ENCODE peak calls at places on chromosome 15, in five cellular contexts. One of them, this sample, is unnamed.

GRCh38 chr15:49428392-49429095 is 5.5 kb downstream of the FGF7 start:
- DNase-seq in heart left ventricle: peak
- DNase-seq in body of pancreas: no peak
- DNase-seq in ovary: no peak
- DNase-seq in uterus: no peak
- DNase-seq in this sample: no peak

GRCh38 chr15:99976811-99977271 is 243.6 kb upstream of the LYSMD4 start:
- DNase-seq in ovary: no peak
- DNase-seq in body of pancreas: no peak
- DNase-seq in heart left ventricle: no peak
- DNase-seq in uterus: no peak
- DNase-seq in this sample: no peak

GRCh38 chr15:68696532-68697363 is 118.0 kb downstream of the CORO2B start:
- DNase-seq in body of pancreas: no peak
- DNase-seq in heart left ventricle: no peak
- DNase-seq in ovary: no peak
- DNase-seq in uterus: no peak
- DNase-seq in this sample: no peak

GRCh38 chr15:34182942-34183341 is 27.0 kb downstream of the KATNBL1 start:
- DNase-seq in ovary: no peak
- DNase-seq in uterus: no peak
- DNase-seq in heart left ventricle: no peak
- DNase-seq in body of pancreas: peak
- DNase-seq in this sample: no peak

GRCh38 chr15:31083394-31083790 is 18.1 kb downstream of the TRPM1 start:
- DNase-seq in ovary: no peak
- DNase-seq in body of pancreas: peak
- DNase-seq in uterus: no peak
- DNase-seq in heart left ventricle: no peak
- DNase-seq in this sample: no peak

GRCh38 chr15:51155906-51156305 is 61.2 kb upstream of the TNFAIP8L3 start:
- DNase-seq in uterus: no peak
- DNase-seq in ovary: no peak
- DNase-seq in body of pancreas: no peak
- DNase-seq in heart left ventricle: no peak
- DNase-seq in this sample: no peak

GRCh38 chr15:40481671-40482070 is 10.9 kb downstream of the CHST14 start:
- DNase-seq in body of pancreas: no peak
- DNase-seq in heart left ventricle: no peak
- DNase-seq in ovary: no peak
- DNase-seq in uterus: no peak
- DNase-seq in this sample: no peak

GRCh38 chr15:101250931-101251829 is 668 bp downstream of the CHSY1 start:
- DNase-seq in body of pancreas: peak
- DNase-seq in uterus: no peak
- DNase-seq in heart left ventricle: peak
- DNase-seq in ovary: no peak
- DNase-seq in this sample: no peak

GRCh38 chr15:60591491-60592385 is 112.8 kb upstream of the ICE2 start:
- DNase-seq in ovary: peak
- DNase-seq in heart left ventricle: peak
- DNase-seq in body of pancreas: peak
- DNase-seq in uterus: peak
- DNase-seq in this sample: peak

GRCh38 chr15:51267047-51267713 is 71.2 kb downstream of the CYP19A1 start:
- DNase-seq in body of pancreas: peak
- DNase-seq in uterus: no peak
- DNase-seq in heart left ventricle: peak
- DNase-seq in ovary: no peak
- DNase-seq in this sample: no peak

GRCh38 chr15:42919794-42920280 is 741 bp downstream of the TTBK2 start:
- DNase-seq in ovary: peak
- DNase-seq in heart left ventricle: no peak
- DNase-seq in uterus: no peak
- DNase-seq in body of pancreas: peak
- DNase-seq in this sample: no peak

GRCh38 chr15:66044837-66045236 is 175.5 kb downstream of the RAB11A start:
- DNase-seq in body of pancreas: no peak
- DNase-seq in uterus: no peak
- DNase-seq in heart left ventricle: no peak
- DNase-seq in ovary: no peak
- DNase-seq in this sample: no peak

GRCh38 chr15:44595246-44595645 is 58.3 kb downstream of the EIF3J start:
- DNase-seq in uterus: no peak
- DNase-seq in ovary: no peak
- DNase-seq in body of pancreas: no peak
- DNase-seq in heart left ventricle: no peak
- DNase-seq in this sample: no peak

GRCh38 chr15:96264351-96264798 is 66.1 kb upstream of the NR2F2 start:
- DNase-seq in uterus: peak
- DNase-seq in ovary: no peak
- DNase-seq in heart left ventricle: no peak
- DNase-seq in body of pancreas: peak
- DNase-seq in this sample: no peak

GRCh38 chr15:25846377-25846776 is 16.8 kb downstream of the ATP10A start:
- DNase-seq in uterus: no peak
- DNase-seq in body of pancreas: no peak
- DNase-seq in ovary: no peak
- DNase-seq in heart left ventricle: no peak
- DNase-seq in this sample: no peak

GRCh38 chr15:72315706-72316370 is 4.1 kb downstream of the CELF6 start:
- DNase-seq in body of pancreas: peak
- DNase-seq in uterus: no peak
- DNase-seq in ovary: no peak
- DNase-seq in heart left ventricle: no peak
- DNase-seq in this sample: no peak

DNA sequence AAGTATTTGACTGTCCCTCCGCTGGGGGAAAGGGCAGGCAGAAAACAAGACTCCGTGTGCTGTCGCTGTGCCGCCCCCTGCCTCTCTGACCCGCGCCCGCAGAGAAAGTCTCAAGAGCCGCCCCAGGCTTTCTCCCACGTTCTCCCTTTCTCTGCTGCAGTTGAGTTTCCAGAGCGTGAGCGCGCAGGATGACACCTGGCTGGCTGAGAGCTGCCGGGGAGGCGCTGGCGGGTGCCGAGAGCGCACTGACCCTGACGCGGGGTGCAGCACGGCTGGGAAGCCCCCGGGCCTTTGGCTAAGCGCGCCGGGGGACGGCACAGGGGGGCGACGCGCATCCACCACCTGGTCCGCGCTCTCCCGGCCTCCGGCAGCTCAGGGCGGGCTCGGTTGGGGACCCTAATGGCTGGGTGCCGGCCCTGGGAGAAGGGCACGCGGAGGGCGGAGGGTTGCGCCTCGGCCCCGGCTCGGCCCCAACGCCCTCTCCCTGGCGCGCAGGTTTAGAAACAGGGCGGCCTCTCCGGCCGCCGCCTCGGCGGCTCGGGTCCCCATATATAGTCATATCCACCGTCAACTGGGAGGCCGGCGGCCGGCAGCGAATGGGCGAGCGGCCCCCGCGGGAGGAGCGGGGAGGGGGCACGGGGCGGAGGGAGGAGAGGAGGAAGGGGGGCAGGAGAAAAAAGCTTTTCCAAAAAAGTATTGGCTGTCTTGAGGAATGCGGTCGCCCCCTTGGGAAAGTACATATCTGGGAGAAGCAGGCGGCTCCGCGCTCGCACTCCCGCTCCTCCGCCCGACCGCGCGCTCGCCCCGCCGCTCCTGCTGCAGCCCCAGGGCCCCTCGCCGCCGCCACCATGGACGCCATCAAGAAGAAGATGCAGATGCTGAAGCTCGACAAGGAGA is at the start of gene TPM1:
- DNase-seq in heart left ventricle: peak
- DNase-seq in ovary: peak
- DNase-seq in body of pancreas: peak
- DNase-seq in uterus: peak
- DNase-seq in this sample: no peak
- TF ChIP-seq POLR2A in heart left ventricle: peak
- TF ChIP-seq POLR2A in ovary: peak
- TF ChIP-seq POLR2A in body of pancreas: peak
- TF ChIP-seq POLR2A in uterus: peak
- TF ChIP-seq POLR2A in this sample: no peak

GRCh38 chr15:75647370-75648155 is at the start of gene SNX33:
- DNase-seq in ovary: peak
- DNase-seq in body of pancreas: peak
- DNase-seq in heart left ventricle: peak
- DNase-seq in uterus: peak
- DNase-seq in this sample: peak
- TF ChIP-seq POLR2A in ovary: peak
- TF ChIP-seq POLR2A in body of pancreas: peak
- TF ChIP-seq POLR2A in heart left ventricle: peak
- TF ChIP-seq POLR2A in uterus: peak
- TF ChIP-seq POLR2A in this sample: no peak

DNA sequence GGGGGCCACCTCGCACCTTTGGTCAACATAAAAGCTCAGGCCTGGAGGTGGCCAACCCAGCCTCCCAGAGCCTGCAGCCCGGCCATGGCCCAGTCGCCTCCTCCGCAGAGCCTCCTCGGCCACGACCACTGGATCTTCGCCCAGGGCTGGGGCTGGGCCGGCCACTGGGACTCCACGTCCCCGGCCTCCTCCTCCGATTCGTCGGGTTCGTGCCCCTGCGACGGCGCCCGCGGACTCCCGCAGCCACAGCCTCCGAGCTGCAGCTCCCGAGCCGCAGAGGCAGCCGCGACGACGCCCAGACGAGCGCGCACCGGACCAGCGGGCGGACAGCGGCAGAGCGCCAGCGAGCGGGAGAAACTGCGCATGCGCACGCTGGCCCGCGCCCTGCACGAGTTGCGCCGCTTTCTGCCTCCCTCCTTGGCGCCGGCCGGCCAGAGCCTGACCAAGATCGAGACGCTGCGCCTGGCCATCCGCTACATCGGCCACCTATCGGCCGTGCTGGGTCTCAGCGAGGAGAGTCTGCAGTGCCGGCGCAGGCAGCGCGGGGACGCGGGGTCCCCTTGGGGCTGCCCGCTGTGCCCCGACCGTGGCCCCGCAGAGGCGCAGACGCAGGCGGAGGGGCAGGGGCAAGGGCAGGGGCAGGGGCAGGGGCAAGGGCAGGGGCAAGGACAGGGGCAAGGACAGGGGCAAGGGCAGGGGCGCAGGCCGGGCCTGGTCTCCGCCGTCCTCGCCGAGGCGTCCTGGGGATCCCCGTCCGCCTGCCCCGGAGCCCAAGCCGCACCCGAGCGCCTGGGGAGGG is at the start of gene MESP2:
- DNase-seq in body of pancreas: peak
- DNase-seq in uterus: peak
- DNase-seq in heart left ventricle: peak
- DNase-seq in ovary: peak
- DNase-seq in this sample: peak
- TF ChIP-seq POLR2A in body of pancreas: peak
- TF ChIP-seq POLR2A in uterus: no peak
- TF ChIP-seq POLR2A in heart left ventricle: no peak
- TF ChIP-seq POLR2A in ovary: no peak
- TF ChIP-seq POLR2A in this sample: no peak

DNA sequence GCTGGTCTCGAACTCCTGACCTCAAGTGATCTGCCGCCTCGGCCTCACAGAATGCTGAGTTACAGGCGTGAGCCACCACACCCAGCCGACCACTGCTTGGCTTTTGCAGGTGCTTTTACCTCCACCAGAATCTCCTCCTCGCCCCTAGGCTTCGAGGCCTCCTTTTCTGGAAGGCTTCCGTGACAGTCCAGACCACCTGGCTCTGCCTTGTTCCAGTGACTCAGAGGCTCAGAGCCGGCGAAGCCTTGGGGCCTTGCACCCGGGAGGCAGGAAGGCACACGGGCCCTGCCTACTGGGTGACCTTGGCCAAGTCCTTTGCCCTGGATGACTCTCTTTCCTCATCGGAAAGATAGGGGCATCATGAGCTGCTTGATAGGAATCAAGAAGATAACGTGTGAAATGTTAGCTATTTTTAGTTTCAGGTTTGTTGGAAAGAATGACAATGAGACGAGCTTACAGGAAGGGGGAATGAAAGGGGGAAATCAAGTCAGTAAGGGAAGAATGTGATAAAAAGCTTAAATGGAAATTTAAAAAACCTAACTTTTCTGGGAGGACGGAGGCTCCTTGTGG is 31.3 kb upstream of the FURIN start:
- DNase-seq in uterus: no peak
- DNase-seq in heart left ventricle: no peak
- DNase-seq in body of pancreas: no peak
- DNase-seq in ovary: no peak
- DNase-seq in this sample: no peak
- TF ChIP-seq POLR2A in uterus: no peak
- TF ChIP-seq POLR2A in heart left ventricle: no peak
- TF ChIP-seq POLR2A in body of pancreas: no peak
- TF ChIP-seq POLR2A in ovary: no peak
- TF ChIP-seq POLR2A in this sample: no peak